ENCODE peak calls at places on chromosomes 1 and 21, in five cellular contexts. U, I, M, A and T are unnamed samples.

GRCh38 chr21:40471103-40471502 is 375.9 kb downstream of the DSCAM start:
- DNase-seq in U (no peak), I (no peak), A (no peak), M (peak; percentile 70), T (no peak)

GRCh38 chr1:182269097-182269496 is 122.5 kb downstream of the GLUL start:
- DNase-seq in I (no peak), A (no peak), U (no peak), M (no peak), T (no peak)

GRCh38 chr1:232486454-232487202 is 143.3 kb downstream of the SIPA1L2 start:
- DNase-seq in M (peak; percentile 4), I (peak; percentile 20), U (no peak), A (no peak), T (no peak)

GRCh38 chr1:168365719-168366474 is 85.2 kb downstream of the TBX19 start:
- DNase-seq in U (no peak), M (peak; percentile 83), I (peak; percentile 8), A (no peak), T (no peak)

GRCh38 chr1:65958561-65959350 is 166.1 kb downstream of the PDE4B start:
- DNase-seq in I (peak; percentile 70), U (peak; percentile 55), A (peak; percentile 56), M (peak; percentile 61), T (peak; percentile 23)

GRCh38 chr21:40615503-40616376 is 231.2 kb downstream of the DSCAM start:
- DNase-seq in M (no peak), I (no peak), U (no peak), A (no peak), T (no peak)

GRCh38 chr1:173410794-173411236 is 66.3 kb upstream of the PRDX6 start:
- DNase-seq in I (no peak), U (no peak), M (peak; percentile 72), A (no peak), T (no peak)

GRCh38 chr1:77459881-77460280 is 178.1 kb downstream of the AK5 start:
- DNase-seq in I (peak; percentile 51), M (no peak), A (no peak), U (peak; percentile 25), T (no peak)